ENCODE peak calls at places on chromosomes 2 and 18, in four cellular contexts. Q, A, N and G are unnamed samples.
A peak's percentile ranks its signal among the peaks of the same experiment; 100 is the strongest.

GRCh38 chr2:100721693-100722092 is 98.2 kb upstream of the NPAS2 start:
- DNase-seq in N (no peak), A (no peak), Q (no peak), G (no peak)

GRCh38 chr2:69567157-69567908 is 76.2 kb downstream of the AAK1 start:
- DNase-seq in Q (no peak), N (no peak), A (no peak), G (no peak)

GRCh38 chr2:128271891-128272585 is 46.6 kb downstream of the HS6ST1 start:
- DNase-seq in Q (no peak), A (peak; percentile 82), N (no peak), G (no peak)

GRCh38 chr18:48781041-48781989 is 169.4 kb downstream of the SMAD7 start:
- DNase-seq in N (peak; percentile 31), A (peak; percentile 97), Q (peak; percentile 57), G (peak; percentile 91)

GRCh38 chr2:157857881-157858280 is 18.2 kb downstream of the ACVR1 start:
- DNase-seq in Q (no peak), A (no peak), N (no peak), G (no peak)

GRCh38 chr2:144414324-144414845 is 105.5 kb downstream of the ZEB2 start:
- DNase-seq in A (no peak), N (no peak), Q (no peak), G (no peak)

GRCh38 chr2:55581875-55582547 is 35.4 kb downstream of the PPP4R3B start:
- DNase-seq in Q (no peak), A (no peak), N (no peak), G (peak; percentile 49)

GRCh38 chr2:97774425-97774824 is 61.0 kb downstream of the ZAP70 start:
- DNase-seq in Q (no peak), N (no peak), A (no peak), G (peak; percentile 16)

GRCh38 chr2:25304339-25304728 is 37.4 kb downstream of the DNMT3A start:
- DNase-seq in A (no peak), N (no peak), Q (no peak), G (peak; percentile 45)

GRCh38 chr2:34849827-34850226 is 1250.7 kb upstream of the FAM98A start:
- DNase-seq in A (no peak), N (no peak), Q (no peak), G (no peak)

GRCh38 chr2:10355471-10356458 is 53.1 kb downstream of the HPCAL1 start:
- DNase-seq in Q (no peak), N (no peak), A (peak; percentile 29), G (no peak)

GRCh38 chr2:121690095-121690494 is 40.8 kb upstream of the CLASP1 start:
- DNase-seq in A (no peak), N (no peak), Q (no peak), G (no peak)

GRCh38 chr2:189874571-189875320 is 90.5 kb downstream of the PMS1 start:
- DNase-seq in N (no peak), A (no peak), Q (no peak), G (no peak)

GRCh38 chr2:105744909-105745853 is at the start of gene NCK2:
- DNase-seq in A (no peak), N (peak; percentile 31), Q (peak; percentile 41), G (no peak)

GRCh38 chr18:55421612-55422381 is 166.2 kb downstream of the TCF4 start:
- DNase-seq in N (no peak), A (no peak), Q (no peak), G (peak; percentile 77)

GRCh38 chr2:136168605-136169210 is 50.8 kb upstream of the CXCR4 start:
- DNase-seq in Q (no peak), A (no peak), N (no peak), G (no peak)

GRCh38 chr18:44602845-44603244 is 77.8 kb upstream of the SETBP1 start:
- DNase-seq in Q (no peak), N (no peak), A (no peak), G (no peak)

GRCh38 chr2:128612628-128613027 is 294.0 kb upstream of the HS6ST1 start:
- DNase-seq in Q (no peak), N (no peak), A (peak; percentile 27), G (no peak)

GRCh38 chr2:140873915-140874531 is 1256.8 kb downstream of the LRP1B start:
- DNase-seq in Q (no peak), A (no peak), N (no peak), G (no peak)

GRCh38 chr2:96164459-96165184 is 19.4 kb upstream of the DUSP2 start:
- DNase-seq in Q (no peak), N (peak; percentile 91), A (no peak), G (peak; percentile 83)

GRCh38 chr2:4930704-4931103 is 761.5 kb upstream of the SOX11 start:
- DNase-seq in Q (no peak), N (peak; percentile 61), A (no peak), G (no peak)

GRCh38 chr2:240128608-240129144 is 7.4 kb downstream of the COPS9 start:
- DNase-seq in N (no peak), Q (no peak), A (peak; percentile 43), G (no peak)

GRCh38 chr18:54906636-54907180 is 52.6 kb downstream of the CCDC68 start:
- DNase-seq in A (no peak), Q (no peak), N (no peak), G (no peak)

GRCh38 chr2:205675861-205676516 is 6.3 kb upstream of the NRP2 start:
- DNase-seq in A (no peak), N (peak; percentile 81), Q (no peak), G (peak; percentile 82)

GRCh38 chr18:13583567-13584245 is 142.7 kb downstream of the FAM210A start:
- DNase-seq in Q (no peak), A (no peak), N (no peak), G (no peak)

GRCh38 chr18:63970803-63971191 is 916 bp downstream of the SERPINB8 start:
- DNase-seq in A (peak; percentile 88), Q (peak; percentile 21), N (no peak), G (peak; percentile 33)

GRCh38 chr2:224354631-224355211 is 47.2 kb downstream of the FAM124B start:
- DNase-seq in N (no peak), Q (no peak), A (peak; percentile 81), G (no peak)